ENCODE peak calls at places on chromosomes 4 and X, in four cellular contexts. One of them, this sample, is unnamed.

GRCh38 chrX:134990475-134991473 is at the start of gene SMIM10:
- DNase-seq in coronary artery: peak
- DNase-seq in tibial nerve: peak
- DNase-seq in IMR-90: peak
- DNase-seq in this sample: no peak

GRCh38 chr4:155543126-155543765 is 123.4 kb upstream of the GUCY1A1 start:
- DNase-seq in coronary artery: no peak
- DNase-seq in tibial nerve: no peak
- DNase-seq in IMR-90: peak
- DNase-seq in this sample: no peak

GRCh38 chr4:122827899-122828601 is 1.4 kb downstream of the FGF2 start:
- DNase-seq in coronary artery: no peak
- DNase-seq in tibial nerve: peak
- DNase-seq in IMR-90: peak
- DNase-seq in this sample: peak

GRCh38 chrX:69415698-69416097 is 88.4 kb upstream of the NALF2 start:
- DNase-seq in coronary artery: no peak
- DNase-seq in tibial nerve: no peak
- DNase-seq in IMR-90: no peak
- DNase-seq in this sample: no peak

GRCh38 chr4:98446499-98447375 is 185.6 kb downstream of the RAP1GDS1 start:
- DNase-seq in coronary artery: no peak
- DNase-seq in tibial nerve: no peak
- DNase-seq in IMR-90: peak
- DNase-seq in this sample: peak

GRCh38 chrX:129963729-129964128 is 18.7 kb upstream of the BCORL1 start:
- DNase-seq in coronary artery: no peak
- DNase-seq in tibial nerve: no peak
- DNase-seq in IMR-90: no peak
- DNase-seq in this sample: no peak

GRCh38 chrX:30530591-30530990 is 47.0 kb downstream of the TASL start:
- DNase-seq in coronary artery: no peak
- DNase-seq in tibial nerve: no peak
- DNase-seq in IMR-90: peak
- DNase-seq in this sample: no peak

GRCh38 chr4:122815248-122815647 is 11.4 kb upstream of the FGF2 start:
- DNase-seq in coronary artery: no peak
- DNase-seq in tibial nerve: no peak
- DNase-seq in IMR-90: no peak
- DNase-seq in this sample: no peak

GRCh38 chrX:24838624-24839023 is 144.9 kb downstream of the POLA1 start:
- DNase-seq in coronary artery: no peak
- DNase-seq in tibial nerve: no peak
- DNase-seq in IMR-90: peak
- DNase-seq in this sample: no peak

GRCh38 chr4:791866-792630 is 33.9 kb downstream of the CPLX1 start:
- DNase-seq in coronary artery: no peak
- DNase-seq in tibial nerve: peak
- DNase-seq in IMR-90: no peak
- DNase-seq in this sample: peak

GRCh38 chr4:54061873-54062272 is 2.5 kb downstream of the CHIC2 start:
- DNase-seq in coronary artery: no peak
- DNase-seq in tibial nerve: no peak
- DNase-seq in IMR-90: no peak
- DNase-seq in this sample: no peak

GRCh38 chrX:100413231-100413630 is 3.2 kb upstream of the PCDH19 start:
- DNase-seq in coronary artery: no peak
- DNase-seq in tibial nerve: peak
- DNase-seq in IMR-90: peak
- DNase-seq in this sample: no peak

GRCh38 chrX:100720301-100720700 is 11.6 kb downstream of the SYTL4 start:
- DNase-seq in coronary artery: no peak
- DNase-seq in tibial nerve: no peak
- DNase-seq in IMR-90: peak
- DNase-seq in this sample: no peak

GRCh38 chrX:46637937-46638336 is 64.4 kb downstream of the CHST7 start:
- DNase-seq in coronary artery: no peak
- DNase-seq in tibial nerve: no peak
- DNase-seq in IMR-90: peak
- DNase-seq in this sample: no peak

GRCh38 chr4:117801756-117802155 is 232.5 kb upstream of the NDST3 start:
- DNase-seq in coronary artery: no peak
- DNase-seq in tibial nerve: no peak
- DNase-seq in IMR-90: no peak
- DNase-seq in this sample: no peak

GRCh38 chrX:130155564-130155963 is 10.1 kb downstream of the AIFM1 start:
- DNase-seq in coronary artery: no peak
- DNase-seq in tibial nerve: no peak
- DNase-seq in IMR-90: no peak
- DNase-seq in this sample: no peak

GRCh38 chr4:73439445-73439844 is 3.4 kb downstream of the AFP start:
- DNase-seq in coronary artery: no peak
- DNase-seq in tibial nerve: no peak
- DNase-seq in IMR-90: no peak
- DNase-seq in this sample: no peak

GRCh38 chr4:6917445-6918241 is 8.0 kb downstream of the TBC1D14 start:
- DNase-seq in coronary artery: no peak
- DNase-seq in tibial nerve: peak
- DNase-seq in IMR-90: no peak
- DNase-seq in this sample: no peak

GRCh38 chrX:39475372-39475771 is 622.4 kb downstream of the BCOR start:
- DNase-seq in coronary artery: no peak
- DNase-seq in tibial nerve: no peak
- DNase-seq in IMR-90: no peak
- DNase-seq in this sample: no peak

GRCh38 chr4:87781569-87781968 is 17.8 kb upstream of the IBSP start:
- DNase-seq in coronary artery: no peak
- DNase-seq in tibial nerve: no peak
- DNase-seq in IMR-90: no peak
- DNase-seq in this sample: no peak

DNA sequence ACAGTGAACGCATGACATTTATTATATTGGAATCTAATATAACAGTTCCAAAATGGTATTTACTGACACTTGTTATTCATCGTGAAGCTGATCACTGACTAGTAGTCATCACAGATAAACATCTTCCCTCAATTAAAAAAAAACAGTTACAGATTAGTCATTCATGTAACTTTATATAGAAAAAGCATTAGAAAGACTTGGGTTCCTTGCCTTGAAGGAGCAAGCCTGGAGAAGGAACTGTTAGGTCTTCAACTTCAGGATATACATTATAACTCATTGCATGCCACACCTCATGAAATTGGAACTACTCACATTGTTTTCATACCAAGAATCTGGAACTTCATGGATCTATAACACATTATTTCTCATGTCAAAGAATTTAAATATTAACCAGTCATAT is 317.7 kb downstream of the CCSER1 start:
- DNase-seq in coronary artery: no peak
- DNase-seq in tibial nerve: no peak
- DNase-seq in IMR-90: no peak
- DNase-seq in this sample: no peak
- H3K27ac ChIP-seq in coronary artery: no peak
- H3K27ac ChIP-seq in tibial nerve: no peak
- H3K27ac ChIP-seq in IMR-90: no peak
- H3K27ac ChIP-seq in this sample: no peak

GRCh38 chr4:113469926-113470325 is 291.6 kb downstream of the CAMK2D start:
- DNase-seq in coronary artery: no peak
- DNase-seq in tibial nerve: no peak
- DNase-seq in IMR-90: no peak
- DNase-seq in this sample: no peak
- H3K27ac ChIP-seq in coronary artery: peak
- H3K27ac ChIP-seq in tibial nerve: peak
- H3K27ac ChIP-seq in IMR-90: no peak
- H3K27ac ChIP-seq in this sample: no peak

DNA sequence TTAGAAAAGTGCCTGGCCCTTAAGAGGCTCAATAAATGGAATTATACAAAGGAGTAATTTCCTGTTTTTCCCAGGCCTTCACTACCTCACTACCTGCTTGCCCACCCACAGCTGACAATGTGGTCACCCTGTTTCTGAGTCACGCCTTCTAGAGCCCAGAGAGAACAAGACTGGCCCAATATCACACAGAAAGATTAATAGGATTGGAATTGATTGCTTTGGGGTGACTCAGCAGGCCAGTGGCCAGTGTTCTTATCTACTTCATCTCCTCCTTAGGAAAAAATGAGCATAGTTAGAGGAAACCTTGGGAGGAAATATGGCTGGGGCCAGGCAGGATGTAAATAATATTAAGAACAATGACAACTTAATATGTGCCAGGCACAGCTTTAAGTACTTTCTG is 4.5 kb upstream of the FGF16 start:
- DNase-seq in coronary artery: no peak
- DNase-seq in tibial nerve: no peak
- DNase-seq in IMR-90: peak
- DNase-seq in this sample: no peak
- H3K27ac ChIP-seq in coronary artery: no peak
- H3K27ac ChIP-seq in tibial nerve: no peak
- H3K27ac ChIP-seq in IMR-90: no peak
- H3K27ac ChIP-seq in this sample: no peak

GRCh38 chr4:61468091-61468720 is 268.1 kb downstream of the ADGRL3 start:
- DNase-seq in coronary artery: no peak
- DNase-seq in tibial nerve: no peak
- DNase-seq in IMR-90: peak
- DNase-seq in this sample: no peak

GRCh38 chr4:61461956-61462355 is 261.8 kb downstream of the ADGRL3 start:
- DNase-seq in coronary artery: no peak
- DNase-seq in tibial nerve: no peak
- DNase-seq in IMR-90: no peak
- DNase-seq in this sample: no peak

DNA sequence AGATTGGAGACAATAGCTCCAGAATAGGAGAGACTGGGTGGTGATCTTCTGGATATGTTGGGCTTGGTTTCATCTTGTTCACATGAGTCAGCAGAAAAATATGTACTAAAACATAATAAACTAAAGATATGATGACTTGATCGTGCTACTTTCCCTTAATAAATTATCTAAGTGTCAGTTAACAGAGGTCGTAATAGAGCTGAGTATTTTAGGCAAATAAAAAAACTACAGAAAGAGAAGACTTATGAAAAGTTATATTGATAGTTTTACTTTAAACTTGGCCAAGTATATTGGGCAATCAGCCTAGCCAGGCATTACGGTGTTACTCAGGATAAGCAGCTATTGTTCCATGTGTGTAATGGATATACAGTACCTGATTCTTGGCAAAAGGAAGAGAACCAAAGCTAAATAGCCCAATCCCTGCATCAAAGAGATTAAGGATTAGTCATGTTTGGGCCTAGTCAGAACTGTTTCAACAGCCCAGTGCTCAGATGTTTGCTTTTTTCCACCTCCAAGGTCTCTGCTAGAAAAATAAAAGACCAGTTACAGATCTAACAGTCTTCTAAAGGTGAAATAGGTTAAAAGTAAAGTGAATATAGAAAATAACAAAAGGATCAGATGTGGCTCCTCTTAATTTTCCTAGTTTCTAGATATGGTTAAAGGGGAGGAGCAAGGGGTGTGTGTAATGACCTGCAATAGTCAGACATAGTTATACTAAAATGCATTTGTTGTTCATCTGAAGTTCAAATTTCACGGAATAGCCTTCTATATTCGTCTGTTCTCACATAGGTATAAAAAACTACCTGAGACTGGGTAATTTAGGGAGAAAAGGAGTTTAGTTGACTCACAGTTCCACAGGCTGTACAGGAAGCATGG is 262.6 kb downstream of the ADGRL3 start:
- DNase-seq in coronary artery: no peak
- DNase-seq in tibial nerve: no peak
- DNase-seq in IMR-90: peak
- DNase-seq in this sample: no peak
- H3K27ac ChIP-seq in coronary artery: no peak
- H3K27ac ChIP-seq in tibial nerve: no peak
- H3K27ac ChIP-seq in IMR-90: no peak
- H3K27ac ChIP-seq in this sample: no peak

DNA sequence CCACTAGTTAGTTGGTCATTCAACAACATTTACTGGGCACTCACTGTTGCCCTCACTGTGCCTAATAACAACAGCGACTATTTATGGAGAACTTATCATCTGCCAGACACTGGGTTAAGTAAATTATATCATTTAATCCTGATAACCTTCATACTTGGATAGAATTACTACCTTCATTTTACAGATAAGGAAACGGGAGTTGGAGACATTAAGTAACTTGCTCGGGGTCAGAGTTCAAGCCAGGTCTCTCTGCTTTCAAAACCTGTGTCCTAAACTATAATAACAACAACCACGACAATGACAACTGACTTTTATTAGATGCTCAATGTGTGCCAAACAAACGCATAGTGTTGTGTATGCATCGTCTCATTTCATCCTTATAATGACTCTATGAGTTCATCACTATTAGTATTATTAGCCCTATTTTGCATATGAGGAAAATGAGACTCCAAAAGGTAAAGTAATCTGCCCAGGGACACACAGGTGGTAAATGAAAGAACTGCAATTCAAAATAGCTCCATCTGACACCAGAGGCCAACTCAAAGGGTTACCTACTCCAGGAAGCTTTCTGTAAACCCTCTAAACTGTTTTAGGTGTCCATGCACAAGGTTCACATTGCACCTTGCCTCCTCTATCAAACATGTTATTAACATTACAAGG is 98.4 kb upstream of the ACSL4 start:
- DNase-seq in coronary artery: no peak
- DNase-seq in tibial nerve: no peak
- DNase-seq in IMR-90: no peak
- DNase-seq in this sample: no peak
- H3K27ac ChIP-seq in coronary artery: no peak
- H3K27ac ChIP-seq in tibial nerve: no peak
- H3K27ac ChIP-seq in IMR-90: peak
- H3K27ac ChIP-seq in this sample: no peak

DNA sequence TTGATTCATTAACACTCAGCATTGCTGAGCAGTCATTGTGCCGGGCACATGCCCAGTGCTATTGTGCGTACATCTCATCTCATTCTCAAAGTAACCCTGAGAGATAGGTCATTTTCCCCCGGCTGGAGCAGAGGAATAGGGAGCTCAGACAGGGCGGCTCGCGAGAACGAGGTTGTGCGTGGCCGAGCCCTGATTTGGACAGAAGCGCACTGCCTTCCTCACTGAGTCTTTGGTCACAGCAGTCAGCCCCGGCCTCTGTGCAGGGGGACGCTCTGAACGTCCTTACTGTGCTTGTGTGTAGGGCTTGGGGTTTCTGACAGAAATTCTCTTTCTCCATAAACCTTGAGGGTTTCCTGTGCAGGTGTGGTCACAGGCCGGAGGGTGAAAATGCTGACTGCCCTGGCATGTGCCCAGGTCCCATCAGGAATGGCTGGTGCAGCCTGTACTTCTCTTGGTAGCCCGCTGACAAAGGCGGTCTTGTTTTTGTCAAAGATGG is 39.5 kb downstream of the NOP14 start:
- DNase-seq in coronary artery: peak
- DNase-seq in tibial nerve: no peak
- DNase-seq in IMR-90: no peak
- DNase-seq in this sample: no peak
- H3K27ac ChIP-seq in coronary artery: no peak
- H3K27ac ChIP-seq in tibial nerve: no peak
- H3K27ac ChIP-seq in IMR-90: no peak
- H3K27ac ChIP-seq in this sample: peak

This sample was measured in effector memory CD4-positive, alpha-beta T cell.